ENCODE peak calls at places on chromosome 11, in ten cellular contexts. F is H9, J is fibroblast of lung, A is natural killer cell, T is GM20000, E is A172, Q is NCI-H748 treated with DMSO at 0.1 percent for 48 hours, I is nucleus accumbens, R is substantia nigra, W is NCI-H446. D is an unnamed sample.

GRCh38 chr11:46200537-46201281 is 76.8 kb upstream of the CREB3L1 start:
- DNase-seq in A (no peak), I (no peak), T (no peak), F (no peak), J (peak; percentile 41), R (no peak), Q (no peak), W (no peak), E (peak; percentile 25), D (no peak)

GRCh38 chr11:79152511-79152910 is 288.3 kb downstream of the TENM4 start:
- DNase-seq in J (peak; percentile 59), A (no peak), F (no peak), I (no peak), T (no peak), Q (no peak), W (no peak), R (no peak), E (no peak), D (no peak)

GRCh38 chr11:95829580-95830259 is 39.4 kb downstream of the CEP57 start:
- DNase-seq in Q (no peak), I (no peak), A (no peak), T (no peak), F (no peak), J (peak; percentile 75), E (no peak), W (no peak), R (no peak), D (no peak)

GRCh38 chr11:85619497-85619896 is 7.6 kb downstream of the DLG2 start:
- DNase-seq in E (no peak), W (no peak), I (no peak), T (no peak), Q (no peak), J (peak; percentile 4), R (no peak), A (no peak), F (no peak), D (no peak)

GRCh38 chr11:3609416-3610265 is 32.2 kb downstream of the ART5 start:
- DNase-seq in A (no peak), W (peak; percentile 41), E (peak; percentile 59), J (no peak), F (peak; percentile 44), I (no peak), R (no peak), Q (no peak), T (peak; percentile 58), D (no peak)

GRCh38 chr11:122668562-122669090 is 13.1 kb downstream of the UBASH3B start:
- DNase-seq in A (no peak), J (peak; percentile 90), R (no peak), Q (no peak), E (peak; percentile 71), I (no peak), F (no peak), W (peak; percentile 94), T (no peak), D (no peak)

GRCh38 chr11:33384251-33384650 is 127.1 kb downstream of the HIPK3 start:
- DNase-seq in F (no peak), I (no peak), J (no peak), A (no peak), Q (no peak), W (no peak), R (no peak), T (no peak), E (no peak), D (no peak)

GRCh38 chr11:12216542-12217422 is 106.4 kb downstream of the MICAL2 start:
- DNase-seq in Q (no peak), F (no peak), A (no peak), J (peak; percentile 81), E (no peak), T (no peak), R (no peak), W (peak; percentile 37), I (no peak), D (no peak)

GRCh38 chr11:27882066-27882697 is 181.9 kb upstream of the BDNF start:
- DNase-seq in W (no peak), T (peak; percentile 5), I (no peak), F (no peak), R (no peak), Q (no peak), E (peak; percentile 67), J (peak; percentile 43), A (no peak), D (no peak)

GRCh38 chr11:68047437-68048290 is 8.8 kb downstream of the TCIRG1 start:
- DNase-seq in Q (no peak), J (no peak), R (no peak), A (no peak), T (peak; percentile 32), W (no peak), F (no peak), E (no peak), I (no peak), D (no peak)

GRCh38 chr11:83118814-83119213 is 38.1 kb upstream of the PCF11 start:
- DNase-seq in W (no peak), J (no peak), T (no peak), Q (no peak), R (no peak), F (no peak), I (no peak), E (no peak), A (no peak), D (no peak)

GRCh38 chr11:48006301-48006992 is 26.1 kb downstream of the PTPRJ start:
- DNase-seq in T (peak; percentile 61), F (no peak), R (no peak), J (peak; percentile 82), W (no peak), E (peak; percentile 55), Q (no peak), A (no peak), I (no peak), D (no peak)

GRCh38 chr11:105588001-105588400 is 21.9 kb upstream of the GRIA4 start:
- DNase-seq in R (no peak), J (peak; percentile 78), I (no peak), F (no peak), E (peak; percentile 43), Q (no peak), A (no peak), T (no peak), W (no peak), D (no peak)

GRCh38 chr11:116535954-116536353 is 236.8 kb downstream of the BUD13 start:
- DNase-seq in I (no peak), F (no peak), R (no peak), T (no peak), A (no peak), J (no peak), Q (no peak), E (no peak), W (peak; percentile 67), D (no peak)

GRCh38 chr11:14764899-14765527 is 121.4 kb downstream of the PDE3B start:
- DNase-seq in I (no peak), F (no peak), J (peak; percentile 78), T (peak; percentile 36), Q (no peak), R (no peak), A (no peak), W (no peak), E (no peak), D (no peak)

GRCh38 chr11:107576497-107577086 is 11.1 kb upstream of the ALKBH8 start:
- DNase-seq in F (no peak), I (no peak), J (peak; percentile 23), A (no peak), W (peak; percentile 72), T (peak; percentile 57), R (no peak), Q (no peak), E (no peak), D (peak; percentile 16)

GRCh38 chr11:128776088-128776433 is 82.2 kb downstream of the FLI1 start:
- DNase-seq in W (no peak), A (peak; percentile 64), T (no peak), Q (no peak), E (no peak), R (no peak), I (no peak), J (no peak), F (no peak), D (no peak)

GRCh38 chr11:43736502-43737193 is 56.1 kb downstream of the HSD17B12 start:
- DNase-seq in R (no peak), W (no peak), T (peak; percentile 18), A (no peak), E (no peak), I (no peak), F (no peak), J (peak; percentile 87), Q (no peak), D (no peak)

GRCh38 chr11:6637871-6638270 is 17.7 kb downstream of the DCHS1 start:
- DNase-seq in Q (no peak), F (no peak), I (no peak), R (no peak), T (no peak), W (no peak), E (peak; percentile 55), A (no peak), J (peak; percentile 80), D (no peak)

D was measured in cerebellar nuclear complex.